ENCODE peak calls at places on chromosomes 13 and 19, in five cellular contexts. V is stimulated activated naive B cell treated with anti-CD40 and anti-IgM and Interleukin-4, amounts not matched to agents 10 μg/mL and 1 μg/mL and 100 μg/mL, for 72 hours; C is left ventricle myocardium inferior; F is nucleus accumbens; W is left cardiac atrium. G is an unnamed sample.

GRCh38 chr19:7522923-7523667 is 671 bp downstream of the MCOLN1 start:
- DNase-seq in V (no peak), C (no peak), F (no peak), W (no peak), G (no peak)

GRCh38 chr19:17686027-17686511 is 2.1 kb downstream of the UNC13A start:
- DNase-seq in V (no peak), C (no peak), F (peak), W (peak), G (no peak)

GRCh38 chr19:35986664-35987570 is 8.1 kb upstream of the SDHAF1 start:
- DNase-seq in V (peak), C (peak), F (no peak), W (no peak), G (peak)

GRCh38 chr13:88565566-88565965 is 894.4 kb downstream of the SLITRK5 start:
- DNase-seq in V (no peak), C (no peak), F (no peak), W (no peak), G (no peak)

GRCh38 chr19:44745386-44745831 is 3.1 kb upstream of the BCL3 start:
- DNase-seq in V (no peak), C (peak), F (no peak), W (peak), G (peak)

GRCh38 chr19:51511353-51511752 is 9.8 kb upstream of the SIGLEC12 start:
- DNase-seq in V (no peak), C (no peak), F (no peak), W (no peak), G (no peak)

GRCh38 chr19:15195381-15195964 is 5.3 kb downstream of the NOTCH3 start:
- DNase-seq in V (no peak), C (peak), F (no peak), W (peak), G (peak)

GRCh38 chr13:41713405-41713804 is 247.5 kb downstream of the VWA8 start:
- DNase-seq in V (no peak), C (no peak), F (no peak), W (no peak), G (no peak)

GRCh38 chr13:77737583-77738200 is 40.2 kb downstream of the SLAIN1 start:
- DNase-seq in V (no peak), C (no peak), F (no peak), W (no peak), G (no peak)